ENCODE peak calls at places on chromosomes 6 and 20, in eight cellular contexts. One of them, this sample, is unnamed.

GRCh38 chr6:52392944-52393343 is 27.2 kb upstream of the EFHC1 start:
- DNase-seq in PC-3: peak
- DNase-seq in GM12865: no peak
- DNase-seq in gastrocnemius medialis: no peak
- DNase-seq in CD4-positive, alpha-beta T cell: no peak
- DNase-seq in fibroblast of pulmonary artery: peak
- DNase-seq in Calu3: no peak
- DNase-seq in HFF-Myc: no peak
- DNase-seq in this sample: no peak

GRCh38 chr20:24100370-24101011 is 111.9 kb upstream of the GGTLC1 start:
- DNase-seq in PC-3: peak
- DNase-seq in GM12865: peak
- DNase-seq in gastrocnemius medialis: no peak
- DNase-seq in CD4-positive, alpha-beta T cell: peak
- DNase-seq in fibroblast of pulmonary artery: peak
- DNase-seq in Calu3: peak
- DNase-seq in HFF-Myc: peak
- DNase-seq in this sample: peak

GRCh38 chr6:113363866-113364265 is 493.3 kb upstream of the MARCKS start:
- DNase-seq in PC-3: no peak
- DNase-seq in GM12865: no peak
- DNase-seq in gastrocnemius medialis: no peak
- DNase-seq in CD4-positive, alpha-beta T cell: no peak
- DNase-seq in fibroblast of pulmonary artery: no peak
- DNase-seq in Calu3: no peak
- DNase-seq in HFF-Myc: no peak
- DNase-seq in this sample: no peak

GRCh38 chr6:44473870-44474631 is 86.5 kb downstream of the CDC5L start:
- DNase-seq in PC-3: no peak
- DNase-seq in GM12865: no peak
- DNase-seq in gastrocnemius medialis: no peak
- DNase-seq in CD4-positive, alpha-beta T cell: no peak
- DNase-seq in fibroblast of pulmonary artery: no peak
- DNase-seq in Calu3: no peak
- DNase-seq in HFF-Myc: no peak
- DNase-seq in this sample: no peak

GRCh38 chr6:170004585-170005210 is 253.3 kb downstream of the ERMARD start:
- DNase-seq in PC-3: no peak
- DNase-seq in GM12865: no peak
- DNase-seq in gastrocnemius medialis: no peak
- DNase-seq in CD4-positive, alpha-beta T cell: no peak
- DNase-seq in fibroblast of pulmonary artery: no peak
- DNase-seq in Calu3: no peak
- DNase-seq in HFF-Myc: no peak
- DNase-seq in this sample: no peak

GRCh38 chr6:169146536-169146935 is 107.1 kb downstream of the THBS2 start:
- DNase-seq in PC-3: no peak
- DNase-seq in GM12865: no peak
- DNase-seq in gastrocnemius medialis: no peak
- DNase-seq in CD4-positive, alpha-beta T cell: no peak
- DNase-seq in fibroblast of pulmonary artery: peak
- DNase-seq in Calu3: no peak
- DNase-seq in HFF-Myc: no peak
- DNase-seq in this sample: no peak

GRCh38 chr20:25294459-25295385 is 46.8 kb downstream of the PYGB start:
- DNase-seq in PC-3: peak
- DNase-seq in GM12865: peak
- DNase-seq in gastrocnemius medialis: peak
- DNase-seq in CD4-positive, alpha-beta T cell: peak
- DNase-seq in fibroblast of pulmonary artery: peak
- DNase-seq in Calu3: peak
- DNase-seq in HFF-Myc: no peak
- DNase-seq in this sample: peak

GRCh38 chr20:16472045-16472872 is 101.0 kb downstream of the KIF16B start:
- DNase-seq in PC-3: peak
- DNase-seq in GM12865: no peak
- DNase-seq in gastrocnemius medialis: no peak
- DNase-seq in CD4-positive, alpha-beta T cell: no peak
- DNase-seq in fibroblast of pulmonary artery: peak
- DNase-seq in Calu3: no peak
- DNase-seq in HFF-Myc: no peak
- DNase-seq in this sample: no peak

GRCh38 chr20:25480156-25480555 is 72.7 kb downstream of the GINS1 start:
- DNase-seq in PC-3: no peak
- DNase-seq in GM12865: no peak
- DNase-seq in gastrocnemius medialis: no peak
- DNase-seq in CD4-positive, alpha-beta T cell: no peak
- DNase-seq in fibroblast of pulmonary artery: no peak
- DNase-seq in Calu3: no peak
- DNase-seq in HFF-Myc: no peak
- DNase-seq in this sample: no peak

GRCh38 chr20:49534314-49534713 is 33.6 kb downstream of the PTGIS start:
- DNase-seq in PC-3: peak
- DNase-seq in GM12865: peak
- DNase-seq in gastrocnemius medialis: peak
- DNase-seq in CD4-positive, alpha-beta T cell: peak
- DNase-seq in fibroblast of pulmonary artery: peak
- DNase-seq in Calu3: peak
- DNase-seq in HFF-Myc: no peak
- DNase-seq in this sample: peak

GRCh38 chr6:117624869-117625481 is 22.7 kb upstream of the GOPC start:
- DNase-seq in PC-3: peak
- DNase-seq in GM12865: no peak
- DNase-seq in gastrocnemius medialis: no peak
- DNase-seq in CD4-positive, alpha-beta T cell: no peak
- DNase-seq in fibroblast of pulmonary artery: no peak
- DNase-seq in Calu3: no peak
- DNase-seq in HFF-Myc: no peak
- DNase-seq in this sample: no peak

GRCh38 chr20:58870293-58871014 is 17.9 kb downstream of the GNAS start:
- DNase-seq in PC-3: peak
- DNase-seq in GM12865: peak
- DNase-seq in gastrocnemius medialis: peak
- DNase-seq in CD4-positive, alpha-beta T cell: peak
- DNase-seq in fibroblast of pulmonary artery: peak
- DNase-seq in Calu3: peak
- DNase-seq in HFF-Myc: no peak
- DNase-seq in this sample: peak

GRCh38 chr6:44012078-44012493 is 115.2 kb downstream of the MRPL14 start:
- DNase-seq in PC-3: peak
- DNase-seq in GM12865: no peak
- DNase-seq in gastrocnemius medialis: no peak
- DNase-seq in CD4-positive, alpha-beta T cell: no peak
- DNase-seq in fibroblast of pulmonary artery: peak
- DNase-seq in Calu3: peak
- DNase-seq in HFF-Myc: no peak
- DNase-seq in this sample: no peak

GRCh38 chr6:549901-550300 is 107.0 kb downstream of the HUS1B start:
- DNase-seq in PC-3: no peak
- DNase-seq in GM12865: no peak
- DNase-seq in gastrocnemius medialis: no peak
- DNase-seq in CD4-positive, alpha-beta T cell: no peak
- DNase-seq in fibroblast of pulmonary artery: no peak
- DNase-seq in Calu3: no peak
- DNase-seq in HFF-Myc: no peak
- DNase-seq in this sample: no peak

GRCh38 chr6:17138033-17138432 is 36.2 kb downstream of the STMND1 start:
- DNase-seq in PC-3: no peak
- DNase-seq in GM12865: no peak
- DNase-seq in gastrocnemius medialis: no peak
- DNase-seq in CD4-positive, alpha-beta T cell: no peak
- DNase-seq in fibroblast of pulmonary artery: no peak
- DNase-seq in Calu3: no peak
- DNase-seq in HFF-Myc: no peak
- DNase-seq in this sample: no peak

GRCh38 chr6:128319946-128320345 is 200.5 kb downstream of the PTPRK start:
- DNase-seq in PC-3: no peak
- DNase-seq in GM12865: no peak
- DNase-seq in gastrocnemius medialis: no peak
- DNase-seq in CD4-positive, alpha-beta T cell: no peak
- DNase-seq in fibroblast of pulmonary artery: no peak
- DNase-seq in Calu3: no peak
- DNase-seq in HFF-Myc: no peak
- DNase-seq in this sample: no peak

GRCh38 chr6:152748843-152749242 is 1.8 kb upstream of the VIP start:
- DNase-seq in PC-3: peak
- DNase-seq in GM12865: no peak
- DNase-seq in gastrocnemius medialis: no peak
- DNase-seq in CD4-positive, alpha-beta T cell: no peak
- DNase-seq in fibroblast of pulmonary artery: peak
- DNase-seq in Calu3: no peak
- DNase-seq in HFF-Myc: no peak
- DNase-seq in this sample: no peak

GRCh38 chr20:49610701-49611538 is 43.0 kb upstream of the PTGIS start:
- DNase-seq in PC-3: peak
- DNase-seq in GM12865: peak
- DNase-seq in gastrocnemius medialis: peak
- DNase-seq in CD4-positive, alpha-beta T cell: peak
- DNase-seq in fibroblast of pulmonary artery: peak
- DNase-seq in Calu3: peak
- DNase-seq in HFF-Myc: no peak
- DNase-seq in this sample: peak

GRCh38 chr6:9020001-9020400 is 584.7 kb upstream of the SLC35B3 start:
- DNase-seq in PC-3: no peak
- DNase-seq in GM12865: no peak
- DNase-seq in gastrocnemius medialis: no peak
- DNase-seq in CD4-positive, alpha-beta T cell: no peak
- DNase-seq in fibroblast of pulmonary artery: peak
- DNase-seq in Calu3: no peak
- DNase-seq in HFF-Myc: no peak
- DNase-seq in this sample: no peak
- TF ChIP-seq CTCF in PC-3: no peak
- TF ChIP-seq CTCF in GM12865: no peak
- TF ChIP-seq CTCF in gastrocnemius medialis: no peak
- TF ChIP-seq CTCF in CD4-positive, alpha-beta T cell: no peak
- TF ChIP-seq CTCF in fibroblast of pulmonary artery: no peak
- TF ChIP-seq CTCF in Calu3: no peak
- TF ChIP-seq CTCF in HFF-Myc: no peak
- TF ChIP-seq CTCF in this sample: no peak

GRCh38 chr6:108163267-108163643 is 2.6 kb upstream of the NR2E1 start:
- DNase-seq in PC-3: peak
- DNase-seq in GM12865: no peak
- DNase-seq in gastrocnemius medialis: no peak
- DNase-seq in CD4-positive, alpha-beta T cell: no peak
- DNase-seq in fibroblast of pulmonary artery: no peak
- DNase-seq in Calu3: no peak
- DNase-seq in HFF-Myc: no peak
- DNase-seq in this sample: no peak
- TF ChIP-seq CTCF in PC-3: peak
- TF ChIP-seq CTCF in GM12865: peak
- TF ChIP-seq CTCF in gastrocnemius medialis: no peak
- TF ChIP-seq CTCF in CD4-positive, alpha-beta T cell: no peak
- TF ChIP-seq CTCF in fibroblast of pulmonary artery: no peak
- TF ChIP-seq CTCF in Calu3: no peak
- TF ChIP-seq CTCF in HFF-Myc: no peak
- TF ChIP-seq CTCF in this sample: no peak

GRCh38 chr20:18273738-18274137 is 14.6 kb upstream of the ZNF133 start:
- DNase-seq in PC-3: no peak
- DNase-seq in GM12865: no peak
- DNase-seq in gastrocnemius medialis: no peak
- DNase-seq in CD4-positive, alpha-beta T cell: no peak
- DNase-seq in fibroblast of pulmonary artery: no peak
- DNase-seq in Calu3: no peak
- DNase-seq in HFF-Myc: no peak
- DNase-seq in this sample: no peak

GRCh38 chr20:18271160-18271559 is 17.2 kb upstream of the ZNF133 start:
- DNase-seq in PC-3: no peak
- DNase-seq in GM12865: no peak
- DNase-seq in gastrocnemius medialis: no peak
- DNase-seq in CD4-positive, alpha-beta T cell: no peak
- DNase-seq in fibroblast of pulmonary artery: no peak
- DNase-seq in Calu3: no peak
- DNase-seq in HFF-Myc: no peak
- DNase-seq in this sample: no peak

GRCh38 chr20:18267815-18268214 is 20.5 kb upstream of the ZNF133 start:
- DNase-seq in PC-3: no peak
- DNase-seq in GM12865: no peak
- DNase-seq in gastrocnemius medialis: no peak
- DNase-seq in CD4-positive, alpha-beta T cell: no peak
- DNase-seq in fibroblast of pulmonary artery: peak
- DNase-seq in Calu3: no peak
- DNase-seq in HFF-Myc: no peak
- DNase-seq in this sample: peak

GRCh38 chr20:18276821-18277220 is 11.5 kb upstream of the ZNF133 start:
- DNase-seq in PC-3: peak
- DNase-seq in GM12865: peak
- DNase-seq in gastrocnemius medialis: peak
- DNase-seq in CD4-positive, alpha-beta T cell: peak
- DNase-seq in fibroblast of pulmonary artery: peak
- DNase-seq in Calu3: peak
- DNase-seq in HFF-Myc: peak
- DNase-seq in this sample: peak

DNA sequence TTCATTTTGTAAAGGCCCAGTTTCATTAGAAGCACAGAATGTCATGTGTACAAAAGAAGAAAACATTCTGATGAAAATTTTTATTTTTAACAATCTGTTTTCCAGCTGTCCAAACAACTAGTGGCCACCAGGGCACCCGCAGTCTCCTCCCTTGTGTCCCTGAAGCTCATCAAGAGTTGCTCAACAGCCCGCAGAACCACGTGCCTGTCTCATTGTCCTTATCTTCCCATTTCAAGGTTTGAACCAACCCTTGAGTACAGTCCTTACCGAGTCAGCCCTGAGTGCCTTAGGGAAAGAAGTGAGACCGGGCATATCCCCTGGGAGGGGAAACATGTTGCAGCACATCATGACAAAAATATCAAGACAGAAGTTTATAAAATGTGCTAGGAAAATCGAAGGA is 15.9 kb upstream of the ZNF133 start:
- DNase-seq in PC-3: peak
- DNase-seq in GM12865: no peak
- DNase-seq in gastrocnemius medialis: peak
- DNase-seq in CD4-positive, alpha-beta T cell: no peak
- DNase-seq in fibroblast of pulmonary artery: peak
- DNase-seq in Calu3: no peak
- DNase-seq in HFF-Myc: peak
- DNase-seq in this sample: no peak
- TF ChIP-seq CTCF in PC-3: peak
- TF ChIP-seq CTCF in GM12865: no peak
- TF ChIP-seq CTCF in gastrocnemius medialis: no peak
- TF ChIP-seq CTCF in CD4-positive, alpha-beta T cell: no peak
- TF ChIP-seq CTCF in fibroblast of pulmonary artery: peak
- TF ChIP-seq CTCF in Calu3: no peak
- TF ChIP-seq CTCF in HFF-Myc: peak
- TF ChIP-seq CTCF in this sample: peak

DNA sequence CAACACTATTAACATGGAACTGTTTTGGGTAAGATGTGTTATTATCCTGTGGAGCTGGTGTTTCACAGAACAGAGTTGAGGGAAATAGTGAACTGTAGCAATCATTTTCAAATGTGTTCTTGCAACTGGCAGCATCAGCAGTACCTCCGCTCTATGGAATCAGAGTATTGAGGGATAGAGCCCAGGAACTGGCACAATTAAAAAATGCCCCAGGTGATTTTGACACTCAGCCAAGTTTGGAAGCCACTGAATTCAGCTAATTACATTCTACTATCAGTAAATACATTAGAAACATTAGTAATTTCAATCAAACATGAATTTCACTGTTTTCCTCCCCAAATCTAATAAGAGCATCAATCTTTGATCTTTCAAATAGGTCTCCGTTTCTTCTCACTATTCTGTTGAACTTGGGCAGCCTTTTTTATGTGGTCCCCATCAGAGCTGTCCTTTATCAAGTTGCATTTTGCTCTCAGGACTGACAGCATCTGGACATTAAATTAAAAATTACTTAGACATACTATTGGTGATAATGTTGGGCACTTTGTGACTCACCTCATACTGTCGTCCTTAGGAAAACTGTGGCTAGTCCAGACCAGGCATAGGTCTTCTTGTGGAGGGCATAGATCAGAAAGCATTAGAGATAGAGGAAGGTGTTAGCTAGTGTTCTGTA is 251.5 kb downstream of the DHX35 start:
- DNase-seq in PC-3: no peak
- DNase-seq in GM12865: no peak
- DNase-seq in gastrocnemius medialis: no peak
- DNase-seq in CD4-positive, alpha-beta T cell: no peak
- DNase-seq in fibroblast of pulmonary artery: no peak
- DNase-seq in Calu3: no peak
- DNase-seq in HFF-Myc: no peak
- DNase-seq in this sample: no peak
- TF ChIP-seq CTCF in PC-3: no peak
- TF ChIP-seq CTCF in GM12865: no peak
- TF ChIP-seq CTCF in gastrocnemius medialis: no peak
- TF ChIP-seq CTCF in CD4-positive, alpha-beta T cell: no peak
- TF ChIP-seq CTCF in fibroblast of pulmonary artery: no peak
- TF ChIP-seq CTCF in Calu3: no peak
- TF ChIP-seq CTCF in HFF-Myc: no peak
- TF ChIP-seq CTCF in this sample: no peak